ENCODE peak calls at places on chromosomes 1 and 21, in five cellular contexts. One of them, this sample, is unnamed.

GRCh38 chr1:61782771-61783170 is 40.5 kb downstream of the PATJ start:
- DNase-seq in activated CD4-positive, alpha-beta T cell treated with anti-CD3 and anti-CD28 coated beads for 36 hours: peak
- DNase-seq in mesothelial cell of epicardium: no peak
- DNase-seq in fibroblast of mammary gland: no peak
- DNase-seq in activated CD8-positive, alpha-beta memory T cell treated with anti-CD3 and anti-CD28 coated beads for 1 hour: peak
- DNase-seq in this sample: no peak

GRCh38 chr1:188089461-188089860 is 1260.7 kb downstream of the PLA2G4A start:
- DNase-seq in activated CD4-positive, alpha-beta T cell treated with anti-CD3 and anti-CD28 coated beads for 36 hours: no peak
- DNase-seq in activated CD8-positive, alpha-beta memory T cell treated with anti-CD3 and anti-CD28 coated beads for 1 hour: no peak
- DNase-seq in mesothelial cell of epicardium: no peak
- DNase-seq in fibroblast of mammary gland: peak
- DNase-seq in this sample: no peak

GRCh38 chr1:29364101-29364678 is 127.9 kb downstream of the PTPRU start:
- DNase-seq in activated CD4-positive, alpha-beta T cell treated with anti-CD3 and anti-CD28 coated beads for 36 hours: no peak
- DNase-seq in activated CD8-positive, alpha-beta memory T cell treated with anti-CD3 and anti-CD28 coated beads for 1 hour: no peak
- DNase-seq in mesothelial cell of epicardium: no peak
- DNase-seq in fibroblast of mammary gland: no peak
- DNase-seq in this sample: no peak

GRCh38 chr1:19819701-19820100 is 4.6 kb upstream of the RNF186 start:
- DNase-seq in activated CD4-positive, alpha-beta T cell treated with anti-CD3 and anti-CD28 coated beads for 36 hours: no peak
- DNase-seq in mesothelial cell of epicardium: no peak
- DNase-seq in activated CD8-positive, alpha-beta memory T cell treated with anti-CD3 and anti-CD28 coated beads for 1 hour: no peak
- DNase-seq in fibroblast of mammary gland: no peak
- DNase-seq in this sample: no peak

GRCh38 chr1:954927-955326 is 4.1 kb downstream of the NOC2L start:
- DNase-seq in fibroblast of mammary gland: no peak
- DNase-seq in activated CD8-positive, alpha-beta memory T cell treated with anti-CD3 and anti-CD28 coated beads for 1 hour: no peak
- DNase-seq in mesothelial cell of epicardium: no peak
- DNase-seq in activated CD4-positive, alpha-beta T cell treated with anti-CD3 and anti-CD28 coated beads for 36 hours: no peak
- DNase-seq in this sample: no peak

GRCh38 chr1:35557611-35558373 is at the start of gene NCDN:
- DNase-seq in activated CD4-positive, alpha-beta T cell treated with anti-CD3 and anti-CD28 coated beads for 36 hours: peak
- DNase-seq in fibroblast of mammary gland: peak
- DNase-seq in activated CD8-positive, alpha-beta memory T cell treated with anti-CD3 and anti-CD28 coated beads for 1 hour: peak
- DNase-seq in mesothelial cell of epicardium: peak
- DNase-seq in this sample: peak

GRCh38 chr1:200154069-200154767 is 126.7 kb downstream of the NR5A2 start:
- DNase-seq in activated CD4-positive, alpha-beta T cell treated with anti-CD3 and anti-CD28 coated beads for 36 hours: peak
- DNase-seq in activated CD8-positive, alpha-beta memory T cell treated with anti-CD3 and anti-CD28 coated beads for 1 hour: peak
- DNase-seq in fibroblast of mammary gland: no peak
- DNase-seq in mesothelial cell of epicardium: no peak
- DNase-seq in this sample: no peak

GRCh38 chr1:201241716-201242115 is 41.6 kb upstream of the PKP1 start:
- DNase-seq in activated CD4-positive, alpha-beta T cell treated with anti-CD3 and anti-CD28 coated beads for 36 hours: no peak
- DNase-seq in mesothelial cell of epicardium: no peak
- DNase-seq in activated CD8-positive, alpha-beta memory T cell treated with anti-CD3 and anti-CD28 coated beads for 1 hour: no peak
- DNase-seq in fibroblast of mammary gland: no peak
- DNase-seq in this sample: no peak

GRCh38 chr1:37394574-37395464 is 79.6 kb upstream of the ZC3H12A start:
- DNase-seq in mesothelial cell of epicardium: no peak
- DNase-seq in activated CD4-positive, alpha-beta T cell treated with anti-CD3 and anti-CD28 coated beads for 36 hours: no peak
- DNase-seq in fibroblast of mammary gland: no peak
- DNase-seq in activated CD8-positive, alpha-beta memory T cell treated with anti-CD3 and anti-CD28 coated beads for 1 hour: no peak
- DNase-seq in this sample: no peak

GRCh38 chr21:42553435-42553834 is 39.8 kb downstream of the SLC37A1 start:
- DNase-seq in activated CD8-positive, alpha-beta memory T cell treated with anti-CD3 and anti-CD28 coated beads for 1 hour: no peak
- DNase-seq in fibroblast of mammary gland: no peak
- DNase-seq in activated CD4-positive, alpha-beta T cell treated with anti-CD3 and anti-CD28 coated beads for 36 hours: no peak
- DNase-seq in mesothelial cell of epicardium: no peak
- DNase-seq in this sample: no peak

GRCh38 chr1:37875833-37876232 is 16.4 kb upstream of the MTF1 start:
- DNase-seq in activated CD4-positive, alpha-beta T cell treated with anti-CD3 and anti-CD28 coated beads for 36 hours: no peak
- DNase-seq in fibroblast of mammary gland: peak
- DNase-seq in mesothelial cell of epicardium: no peak
- DNase-seq in activated CD8-positive, alpha-beta memory T cell treated with anti-CD3 and anti-CD28 coated beads for 1 hour: no peak
- DNase-seq in this sample: peak

GRCh38 chr1:204478166-204478899 is 16.3 kb downstream of the PIK3C2B start:
- DNase-seq in fibroblast of mammary gland: no peak
- DNase-seq in mesothelial cell of epicardium: no peak
- DNase-seq in activated CD8-positive, alpha-beta memory T cell treated with anti-CD3 and anti-CD28 coated beads for 1 hour: no peak
- DNase-seq in activated CD4-positive, alpha-beta T cell treated with anti-CD3 and anti-CD28 coated beads for 36 hours: no peak
- DNase-seq in this sample: no peak

GRCh38 chr1:234601217-234602017 is 8.6 kb downstream of the IRF2BP2 start:
- DNase-seq in mesothelial cell of epicardium: no peak
- DNase-seq in activated CD4-positive, alpha-beta T cell treated with anti-CD3 and anti-CD28 coated beads for 36 hours: peak
- DNase-seq in fibroblast of mammary gland: peak
- DNase-seq in activated CD8-positive, alpha-beta memory T cell treated with anti-CD3 and anti-CD28 coated beads for 1 hour: no peak
- DNase-seq in this sample: peak

GRCh38 chr1:216542263-216542662 is 119.0 kb upstream of the USH2A start:
- DNase-seq in activated CD8-positive, alpha-beta memory T cell treated with anti-CD3 and anti-CD28 coated beads for 1 hour: no peak
- DNase-seq in mesothelial cell of epicardium: no peak
- DNase-seq in activated CD4-positive, alpha-beta T cell treated with anti-CD3 and anti-CD28 coated beads for 36 hours: no peak
- DNase-seq in fibroblast of mammary gland: no peak
- DNase-seq in this sample: no peak

GRCh38 chr1:230425252-230426061 is 675 bp downstream of the PGBD5 start:
- DNase-seq in mesothelial cell of epicardium: peak
- DNase-seq in fibroblast of mammary gland: no peak
- DNase-seq in activated CD4-positive, alpha-beta T cell treated with anti-CD3 and anti-CD28 coated beads for 36 hours: peak
- DNase-seq in activated CD8-positive, alpha-beta memory T cell treated with anti-CD3 and anti-CD28 coated beads for 1 hour: no peak
- DNase-seq in this sample: no peak

GRCh38 chr1:204653590-204654340 is 31.8 kb downstream of the LRRN2 start:
- DNase-seq in mesothelial cell of epicardium: no peak
- DNase-seq in fibroblast of mammary gland: no peak
- DNase-seq in activated CD8-positive, alpha-beta memory T cell treated with anti-CD3 and anti-CD28 coated beads for 1 hour: no peak
- DNase-seq in activated CD4-positive, alpha-beta T cell treated with anti-CD3 and anti-CD28 coated beads for 36 hours: no peak
- DNase-seq in this sample: no peak

GRCh38 chr1:110783292-110783918 is 89.5 kb upstream of the CD53 start:
- DNase-seq in mesothelial cell of epicardium: no peak
- DNase-seq in fibroblast of mammary gland: peak
- DNase-seq in activated CD4-positive, alpha-beta T cell treated with anti-CD3 and anti-CD28 coated beads for 36 hours: peak
- DNase-seq in activated CD8-positive, alpha-beta memory T cell treated with anti-CD3 and anti-CD28 coated beads for 1 hour: no peak
- DNase-seq in this sample: peak

GRCh38 chr1:22132517-22133235 is 10.2 kb downstream of the WNT4 start:
- DNase-seq in activated CD4-positive, alpha-beta T cell treated with anti-CD3 and anti-CD28 coated beads for 36 hours: no peak
- DNase-seq in fibroblast of mammary gland: peak
- DNase-seq in mesothelial cell of epicardium: no peak
- DNase-seq in activated CD8-positive, alpha-beta memory T cell treated with anti-CD3 and anti-CD28 coated beads for 1 hour: no peak
- DNase-seq in this sample: peak

GRCh38 chr1:226611301-226611700 is 62.7 kb downstream of the STUM start:
- DNase-seq in activated CD4-positive, alpha-beta T cell treated with anti-CD3 and anti-CD28 coated beads for 36 hours: no peak
- DNase-seq in activated CD8-positive, alpha-beta memory T cell treated with anti-CD3 and anti-CD28 coated beads for 1 hour: no peak
- DNase-seq in fibroblast of mammary gland: no peak
- DNase-seq in mesothelial cell of epicardium: no peak
- DNase-seq in this sample: no peak

GRCh38 chr21:38955495-38955894 is 149.8 kb downstream of the ETS2 start:
- DNase-seq in mesothelial cell of epicardium: no peak
- DNase-seq in activated CD4-positive, alpha-beta T cell treated with anti-CD3 and anti-CD28 coated beads for 36 hours: no peak
- DNase-seq in fibroblast of mammary gland: peak
- DNase-seq in activated CD8-positive, alpha-beta memory T cell treated with anti-CD3 and anti-CD28 coated beads for 1 hour: no peak
- DNase-seq in this sample: peak

GRCh38 chr1:22949807-22950462 is 22.7 kb downstream of the LACTBL1 start:
- DNase-seq in activated CD8-positive, alpha-beta memory T cell treated with anti-CD3 and anti-CD28 coated beads for 1 hour: no peak
- DNase-seq in mesothelial cell of epicardium: no peak
- DNase-seq in fibroblast of mammary gland: no peak
- DNase-seq in activated CD4-positive, alpha-beta T cell treated with anti-CD3 and anti-CD28 coated beads for 36 hours: no peak
- DNase-seq in this sample: no peak

GRCh38 chr1:200909757-200910239 is 15.1 kb downstream of the INAVA start:
- DNase-seq in mesothelial cell of epicardium: no peak
- DNase-seq in activated CD4-positive, alpha-beta T cell treated with anti-CD3 and anti-CD28 coated beads for 36 hours: no peak
- DNase-seq in fibroblast of mammary gland: no peak
- DNase-seq in activated CD8-positive, alpha-beta memory T cell treated with anti-CD3 and anti-CD28 coated beads for 1 hour: no peak
- DNase-seq in this sample: no peak

GRCh38 chr1:54559111-54559548 is 11.1 kb downstream of the ACOT11 start:
- DNase-seq in activated CD8-positive, alpha-beta memory T cell treated with anti-CD3 and anti-CD28 coated beads for 1 hour: no peak
- DNase-seq in fibroblast of mammary gland: no peak
- DNase-seq in mesothelial cell of epicardium: no peak
- DNase-seq in activated CD4-positive, alpha-beta T cell treated with anti-CD3 and anti-CD28 coated beads for 36 hours: no peak
- DNase-seq in this sample: no peak

GRCh38 chr1:209207126-209207700 is 376.3 kb upstream of the CAMK1G start:
- DNase-seq in mesothelial cell of epicardium: no peak
- DNase-seq in activated CD4-positive, alpha-beta T cell treated with anti-CD3 and anti-CD28 coated beads for 36 hours: no peak
- DNase-seq in activated CD8-positive, alpha-beta memory T cell treated with anti-CD3 and anti-CD28 coated beads for 1 hour: no peak
- DNase-seq in fibroblast of mammary gland: peak
- DNase-seq in this sample: no peak

GRCh38 chr1:164310166-164310565 is 248.8 kb upstream of the PBX1 start:
- DNase-seq in activated CD4-positive, alpha-beta T cell treated with anti-CD3 and anti-CD28 coated beads for 36 hours: no peak
- DNase-seq in activated CD8-positive, alpha-beta memory T cell treated with anti-CD3 and anti-CD28 coated beads for 1 hour: no peak
- DNase-seq in mesothelial cell of epicardium: no peak
- DNase-seq in fibroblast of mammary gland: peak
- DNase-seq in this sample: no peak

GRCh38 chr1:233107130-233107529 is 156.7 kb downstream of the NTPCR start:
- DNase-seq in fibroblast of mammary gland: no peak
- DNase-seq in activated CD8-positive, alpha-beta memory T cell treated with anti-CD3 and anti-CD28 coated beads for 1 hour: no peak
- DNase-seq in activated CD4-positive, alpha-beta T cell treated with anti-CD3 and anti-CD28 coated beads for 36 hours: no peak
- DNase-seq in mesothelial cell of epicardium: no peak
- DNase-seq in this sample: peak

GRCh38 chr1:237032029-237032428 is 10.0 kb upstream of the RYR2 start:
- DNase-seq in fibroblast of mammary gland: no peak
- DNase-seq in mesothelial cell of epicardium: no peak
- DNase-seq in activated CD4-positive, alpha-beta T cell treated with anti-CD3 and anti-CD28 coated beads for 36 hours: no peak
- DNase-seq in activated CD8-positive, alpha-beta memory T cell treated with anti-CD3 and anti-CD28 coated beads for 1 hour: no peak
- DNase-seq in this sample: peak

GRCh38 chr1:160607051-160608032 is 28.0 kb upstream of the CD84 start:
- DNase-seq in activated CD8-positive, alpha-beta memory T cell treated with anti-CD3 and anti-CD28 coated beads for 1 hour: no peak
- DNase-seq in mesothelial cell of epicardium: peak
- DNase-seq in activated CD4-positive, alpha-beta T cell treated with anti-CD3 and anti-CD28 coated beads for 36 hours: peak
- DNase-seq in fibroblast of mammary gland: peak
- DNase-seq in this sample: peak

GRCh38 chr1:55129194-55129728 is 85.9 kb downstream of the USP24 start:
- DNase-seq in fibroblast of mammary gland: peak
- DNase-seq in activated CD4-positive, alpha-beta T cell treated with anti-CD3 and anti-CD28 coated beads for 36 hours: no peak
- DNase-seq in mesothelial cell of epicardium: no peak
- DNase-seq in activated CD8-positive, alpha-beta memory T cell treated with anti-CD3 and anti-CD28 coated beads for 1 hour: no peak
- DNase-seq in this sample: peak

GRCh38 chr1:109794319-109795132 is 30.8 kb upstream of the EPS8L3 start:
- DNase-seq in fibroblast of mammary gland: peak
- DNase-seq in mesothelial cell of epicardium: no peak
- DNase-seq in activated CD4-positive, alpha-beta T cell treated with anti-CD3 and anti-CD28 coated beads for 36 hours: peak
- DNase-seq in activated CD8-positive, alpha-beta memory T cell treated with anti-CD3 and anti-CD28 coated beads for 1 hour: no peak
- DNase-seq in this sample: no peak

GRCh38 chr1:223760833-223761232 is 48.5 kb downstream of the CAPN2 start:
- DNase-seq in activated CD4-positive, alpha-beta T cell treated with anti-CD3 and anti-CD28 coated beads for 36 hours: no peak
- DNase-seq in mesothelial cell of epicardium: no peak
- DNase-seq in activated CD8-positive, alpha-beta memory T cell treated with anti-CD3 and anti-CD28 coated beads for 1 hour: no peak
- DNase-seq in fibroblast of mammary gland: no peak
- DNase-seq in this sample: no peak

GRCh38 chr1:78833491-78833890 is 173.0 kb downstream of the ADGRL4 start:
- DNase-seq in fibroblast of mammary gland: peak
- DNase-seq in activated CD4-positive, alpha-beta T cell treated with anti-CD3 and anti-CD28 coated beads for 36 hours: no peak
- DNase-seq in mesothelial cell of epicardium: no peak
- DNase-seq in activated CD8-positive, alpha-beta memory T cell treated with anti-CD3 and anti-CD28 coated beads for 1 hour: no peak
- DNase-seq in this sample: peak

GRCh38 chr1:115495603-115496002 is 146.2 kb upstream of the VANGL1 start:
- DNase-seq in mesothelial cell of epicardium: peak
- DNase-seq in activated CD4-positive, alpha-beta T cell treated with anti-CD3 and anti-CD28 coated beads for 36 hours: no peak
- DNase-seq in fibroblast of mammary gland: peak
- DNase-seq in activated CD8-positive, alpha-beta memory T cell treated with anti-CD3 and anti-CD28 coated beads for 1 hour: no peak
- DNase-seq in this sample: peak

GRCh38 chr21:37827878-37828277 is 88.4 kb downstream of the KCNJ6 start:
- DNase-seq in fibroblast of mammary gland: no peak
- DNase-seq in activated CD4-positive, alpha-beta T cell treated with anti-CD3 and anti-CD28 coated beads for 36 hours: no peak
- DNase-seq in activated CD8-positive, alpha-beta memory T cell treated with anti-CD3 and anti-CD28 coated beads for 1 hour: no peak
- DNase-seq in mesothelial cell of epicardium: no peak
- DNase-seq in this sample: no peak

GRCh38 chr1:161952603-161953172 is 71.0 kb downstream of the OLFML2B start:
- DNase-seq in activated CD8-positive, alpha-beta memory T cell treated with anti-CD3 and anti-CD28 coated beads for 1 hour: no peak
- DNase-seq in fibroblast of mammary gland: peak
- DNase-seq in mesothelial cell of epicardium: no peak
- DNase-seq in activated CD4-positive, alpha-beta T cell treated with anti-CD3 and anti-CD28 coated beads for 36 hours: no peak
- DNase-seq in this sample: no peak

This sample was measured in MCF 10A.